ENCODE peak calls at places on chromosomes 16 and 17, in seven cellular contexts. V, J, I, B, H, A and E are unnamed samples.

GRCh38 chr17:57453841-57454240 is 197.5 kb downstream of the MSI2 start:
- DNase-seq in V (no peak), J (no peak), I (no peak), B (no peak), H (no peak), A (no peak), E (no peak)

GRCh38 chr17:81601525-81602120 is 35.3 kb downstream of the NPLOC4 start:
- DNase-seq in V (peak; percentile 48), J (no peak), I (no peak), B (peak; percentile 66), H (peak; percentile 67), A (peak; percentile 79), E (peak; percentile 81)

GRCh38 chr17:79075433-79075805 is 795 bp downstream of the ENGASE start:
- DNase-seq in V (no peak), J (no peak), I (no peak), B (no peak), H (no peak), A (peak; percentile 18), E (peak; percentile 18)

GRCh38 chr17:47945529-47946508 is 4.4 kb downstream of the PNPO start:
- DNase-seq in V (no peak), J (no peak), I (no peak), B (no peak), H (no peak), A (no peak), E (no peak)

GRCh38 chr16:77859493-77860232 is 71.3 kb downstream of the VAT1L start:
- DNase-seq in V (no peak), J (no peak), I (no peak), B (no peak), H (no peak), A (no peak), E (no peak)

GRCh38 chr17:3032258-3033247 is 30.9 kb downstream of the OR1D5 start:
- DNase-seq in V (no peak), J (no peak), I (no peak), B (no peak), H (no peak), A (no peak), E (no peak)

GRCh38 chr16:27779719-27780161 is 229.8 kb downstream of the KATNIP start:
- DNase-seq in V (peak; percentile 75), J (peak; percentile 72), I (no peak), B (no peak), H (peak; percentile 84), A (no peak), E (no peak)

GRCh38 chr16:71425746-71426068 is 16.1 kb downstream of the TLE7 start:
- DNase-seq in V (no peak), J (no peak), I (no peak), B (no peak), H (no peak), A (no peak), E (no peak)

GRCh38 chr16:53090271-53090590 is 35.4 kb downstream of the CHD9 start:
- DNase-seq in V (no peak), J (no peak), I (no peak), B (no peak), H (no peak), A (no peak), E (no peak)

GRCh38 chr16:89498839-89499238 is 8.5 kb upstream of the ANKRD11 start:
- DNase-seq in V (no peak), J (no peak), I (no peak), B (no peak), H (no peak), A (no peak), E (no peak)

GRCh38 chr16:58337090-58337444 is 42.2 kb upstream of the PRSS54 start:
- DNase-seq in V (no peak), J (no peak), I (no peak), B (no peak), H (peak; percentile 4), A (no peak), E (no peak)

GRCh38 chr17:77634710-77635109 is 323.8 kb upstream of the TNRC6C start:
- DNase-seq in V (no peak), J (no peak), I (peak; percentile 50), B (no peak), H (peak; percentile 33), A (peak; percentile 73), E (no peak)

GRCh38 chr17:46732754-46733398 is 85.6 kb downstream of the WNT3 start:
- DNase-seq in V (no peak), J (peak; percentile 24), I (no peak), B (no peak), H (peak; percentile 94), A (no peak), E (no peak)

GRCh38 chr17:41322264-41322902 is 6.9 kb upstream of the KRTAP17-1 start:
- DNase-seq in V (no peak), J (no peak), I (no peak), B (peak; percentile 79), H (peak; percentile 44), A (peak; percentile 35), E (peak; percentile 83)

GRCh38 chr16:30491744-30492308 is 19.3 kb downstream of the ITGAL start:
- DNase-seq in V (no peak), J (no peak), I (no peak), B (peak; percentile 82), H (no peak), A (no peak), E (peak; percentile 86)

GRCh38 chr17:67605259-67605912 is 112.3 kb upstream of the NOL11 start:
- DNase-seq in V (no peak), J (peak; percentile 68), I (no peak), B (no peak), H (no peak), A (no peak), E (no peak)

GRCh38 chr17:12230411-12230810 is 209.7 kb downstream of the MAP2K4 start:
- DNase-seq in V (no peak), J (no peak), I (no peak), B (no peak), H (no peak), A (no peak), E (no peak)

GRCh38 chr16:68289202-68289601 is 21.5 kb downstream of the SLC7A6OS start:
- DNase-seq in V (no peak), J (no peak), I (no peak), B (no peak), H (no peak), A (no peak), E (no peak)

GRCh38 chr17:27929990-27930389 is 36.8 kb upstream of the LYRM9 start:
- DNase-seq in V (no peak), J (no peak), I (no peak), B (no peak), H (no peak), A (no peak), E (no peak)

GRCh38 chr17:15883617-15884111 is 61.3 kb upstream of the ADORA2B start:
- DNase-seq in V (no peak), J (no peak), I (no peak), B (peak; percentile 64), H (no peak), A (no peak), E (peak; percentile 37)

GRCh38 chr17:72496461-72496860 is 375.6 kb downstream of the SOX9 start:
- DNase-seq in V (no peak), J (no peak), I (no peak), B (no peak), H (no peak), A (no peak), E (no peak)